ENCODE peak calls at places on chromosome 13, in ten cellular contexts. One of them, this sample, is unnamed.

GRCh38 chr13:95275322-95276118 is 25.7 kb downstream of the ABCC4 start:
- DNase-seq in ovary: no peak
- DNase-seq in tibial nerve: no peak
- DNase-seq in HepG2: peak
- DNase-seq in upper lobe of left lung: no peak
- DNase-seq in A549: no peak
- DNase-seq in K562: no peak
- DNase-seq in stomach: peak
- DNase-seq in GM12878: no peak
- DNase-seq in SK-N-SH: no peak
- DNase-seq in this sample: no peak

GRCh38 chr13:43157796-43158195 is 134.4 kb downstream of the DNAJC15 start:
- DNase-seq in K562: no peak
- DNase-seq in upper lobe of left lung: no peak
- DNase-seq in stomach: no peak
- DNase-seq in tibial nerve: no peak
- DNase-seq in A549: no peak
- DNase-seq in ovary: no peak
- DNase-seq in GM12878: no peak
- DNase-seq in SK-N-SH: no peak
- DNase-seq in HepG2: no peak
- DNase-seq in this sample: no peak

GRCh38 chr13:79776538-79776937 is 295.6 kb downstream of the NDFIP2 start:
- DNase-seq in HepG2: no peak
- DNase-seq in K562: no peak
- DNase-seq in stomach: no peak
- DNase-seq in A549: no peak
- DNase-seq in ovary: no peak
- DNase-seq in tibial nerve: no peak
- DNase-seq in GM12878: no peak
- DNase-seq in SK-N-SH: no peak
- DNase-seq in upper lobe of left lung: no peak
- DNase-seq in this sample: no peak

GRCh38 chr13:108877300-108877699 is 247.9 kb downstream of the MYO16 start:
- DNase-seq in HepG2: no peak
- DNase-seq in GM12878: no peak
- DNase-seq in A549: no peak
- DNase-seq in stomach: no peak
- DNase-seq in tibial nerve: no peak
- DNase-seq in SK-N-SH: no peak
- DNase-seq in K562: no peak
- DNase-seq in upper lobe of left lung: no peak
- DNase-seq in ovary: no peak
- DNase-seq in this sample: no peak

GRCh38 chr13:113357529-113357928 is 6.4 kb downstream of the GRTP1 start:
- DNase-seq in stomach: no peak
- DNase-seq in SK-N-SH: no peak
- DNase-seq in K562: no peak
- DNase-seq in tibial nerve: no peak
- DNase-seq in upper lobe of left lung: no peak
- DNase-seq in GM12878: no peak
- DNase-seq in ovary: peak
- DNase-seq in HepG2: no peak
- DNase-seq in A549: no peak
- DNase-seq in this sample: no peak

GRCh38 chr13:97702614-97703013 is 250.9 kb upstream of the IPO5 start:
- DNase-seq in GM12878: no peak
- DNase-seq in HepG2: no peak
- DNase-seq in K562: no peak
- DNase-seq in stomach: no peak
- DNase-seq in upper lobe of left lung: no peak
- DNase-seq in SK-N-SH: no peak
- DNase-seq in tibial nerve: no peak
- DNase-seq in A549: no peak
- DNase-seq in ovary: no peak
- DNase-seq in this sample: no peak

GRCh38 chr13:39274926-39275325 is 236.7 kb downstream of the NHLRC3 start:
- DNase-seq in stomach: no peak
- DNase-seq in upper lobe of left lung: no peak
- DNase-seq in SK-N-SH: no peak
- DNase-seq in ovary: no peak
- DNase-seq in A549: no peak
- DNase-seq in K562: no peak
- DNase-seq in tibial nerve: no peak
- DNase-seq in GM12878: no peak
- DNase-seq in HepG2: no peak
- DNase-seq in this sample: no peak

GRCh38 chr13:105979586-105979985 is 555.9 kb downstream of the EFNB2 start:
- DNase-seq in stomach: peak
- DNase-seq in A549: peak
- DNase-seq in K562: no peak
- DNase-seq in GM12878: no peak
- DNase-seq in ovary: no peak
- DNase-seq in HepG2: no peak
- DNase-seq in tibial nerve: no peak
- DNase-seq in SK-N-SH: no peak
- DNase-seq in upper lobe of left lung: no peak
- DNase-seq in this sample: no peak

GRCh38 chr13:94419304-94419943 is 60.1 kb downstream of the DCT start:
- DNase-seq in HepG2: no peak
- DNase-seq in stomach: no peak
- DNase-seq in ovary: no peak
- DNase-seq in K562: no peak
- DNase-seq in A549: no peak
- DNase-seq in GM12878: no peak
- DNase-seq in SK-N-SH: no peak
- DNase-seq in tibial nerve: no peak
- DNase-seq in upper lobe of left lung: no peak
- DNase-seq in this sample: no peak

GRCh38 chr13:110263906-110264305 is 43.1 kb downstream of the COL4A1 start:
- DNase-seq in SK-N-SH: no peak
- DNase-seq in ovary: peak
- DNase-seq in upper lobe of left lung: no peak
- DNase-seq in A549: no peak
- DNase-seq in K562: no peak
- DNase-seq in stomach: no peak
- DNase-seq in HepG2: no peak
- DNase-seq in GM12878: no peak
- DNase-seq in tibial nerve: no peak
- DNase-seq in this sample: peak

GRCh38 chr13:23697772-23698313 is 127.6 kb downstream of the TNFRSF19 start:
- DNase-seq in upper lobe of left lung: no peak
- DNase-seq in A549: no peak
- DNase-seq in tibial nerve: no peak
- DNase-seq in SK-N-SH: no peak
- DNase-seq in GM12878: no peak
- DNase-seq in stomach: no peak
- DNase-seq in K562: no peak
- DNase-seq in ovary: no peak
- DNase-seq in HepG2: no peak
- DNase-seq in this sample: no peak

GRCh38 chr13:21673592-21674270 is 2.9 kb downstream of the FGF9 start:
- DNase-seq in upper lobe of left lung: peak
- DNase-seq in A549: peak
- DNase-seq in SK-N-SH: peak
- DNase-seq in HepG2: no peak
- DNase-seq in K562: peak
- DNase-seq in GM12878: no peak
- DNase-seq in stomach: peak
- DNase-seq in ovary: peak
- DNase-seq in tibial nerve: no peak
- DNase-seq in this sample: peak

GRCh38 chr13:71759506-71760225 is 107.3 kb downstream of the DACH1 start:
- DNase-seq in SK-N-SH: no peak
- DNase-seq in GM12878: no peak
- DNase-seq in A549: no peak
- DNase-seq in HepG2: peak
- DNase-seq in stomach: no peak
- DNase-seq in upper lobe of left lung: no peak
- DNase-seq in ovary: no peak
- DNase-seq in tibial nerve: no peak
- DNase-seq in K562: no peak
- DNase-seq in this sample: no peak

GRCh38 chr13:20191902-20192469 is 752 bp downstream of the GJB2 start:
- DNase-seq in K562: no peak
- DNase-seq in SK-N-SH: no peak
- DNase-seq in tibial nerve: no peak
- DNase-seq in A549: peak
- DNase-seq in GM12878: no peak
- DNase-seq in upper lobe of left lung: no peak
- DNase-seq in stomach: peak
- DNase-seq in ovary: no peak
- DNase-seq in HepG2: no peak
- DNase-seq in this sample: no peak
- TF ChIP-seq EP300 in K562: no peak
- TF ChIP-seq EP300 in SK-N-SH: no peak
- TF ChIP-seq EP300 in tibial nerve: no peak
- TF ChIP-seq EP300 in A549: no peak
- TF ChIP-seq EP300 in GM12878: no peak
- TF ChIP-seq EP300 in upper lobe of left lung: no peak
- TF ChIP-seq EP300 in stomach: no peak
- TF ChIP-seq EP300 in ovary: no peak
- TF ChIP-seq EP300 in HepG2: no peak
- TF ChIP-seq EP300 in this sample: no peak

DNA sequence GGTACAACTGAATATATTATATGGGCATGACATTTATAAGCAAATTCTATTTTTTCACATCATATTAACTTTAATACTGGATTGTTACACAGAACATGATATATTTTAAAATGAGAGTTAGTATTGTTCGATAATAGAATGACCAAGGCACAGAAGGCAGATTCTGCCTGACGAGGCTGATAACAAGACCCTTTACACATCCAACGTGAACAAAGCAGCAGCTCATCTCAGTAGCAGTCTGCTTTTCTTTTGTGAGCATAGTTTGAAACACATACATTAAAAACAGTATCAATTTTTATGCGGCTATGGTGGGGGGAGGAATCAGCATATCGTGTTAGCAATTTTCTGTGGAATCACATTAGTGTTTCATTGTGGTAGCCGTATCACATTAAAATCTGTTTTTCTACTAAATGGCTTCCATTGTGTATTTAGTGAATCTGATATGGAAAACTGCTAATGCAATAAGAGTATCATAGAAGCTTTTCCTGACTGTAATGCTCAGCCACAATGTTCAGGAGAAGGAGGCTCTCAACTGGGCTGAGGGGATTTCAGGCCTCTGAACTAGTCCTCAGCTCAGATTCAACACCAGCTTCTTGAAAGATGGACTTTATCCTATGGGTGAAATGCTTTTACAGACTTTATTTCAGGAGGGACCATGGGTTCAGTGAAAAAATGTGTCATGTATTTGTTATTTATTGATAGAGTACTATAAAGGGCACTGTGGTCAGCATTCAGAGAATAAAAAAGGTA is 4.0 kb downstream of the SMAD9 start:
- DNase-seq in GM12878: no peak
- DNase-seq in A549: no peak
- DNase-seq in SK-N-SH: peak
- DNase-seq in stomach: no peak
- DNase-seq in upper lobe of left lung: no peak
- DNase-seq in ovary: no peak
- DNase-seq in K562: no peak
- DNase-seq in tibial nerve: no peak
- DNase-seq in HepG2: no peak
- DNase-seq in this sample: no peak
- TF ChIP-seq EP300 in GM12878: no peak
- TF ChIP-seq EP300 in A549: no peak
- TF ChIP-seq EP300 in SK-N-SH: no peak
- TF ChIP-seq EP300 in stomach: no peak
- TF ChIP-seq EP300 in upper lobe of left lung: no peak
- TF ChIP-seq EP300 in ovary: no peak
- TF ChIP-seq EP300 in K562: no peak
- TF ChIP-seq EP300 in tibial nerve: no peak
- TF ChIP-seq EP300 in HepG2: no peak
- TF ChIP-seq EP300 in this sample: no peak

DNA sequence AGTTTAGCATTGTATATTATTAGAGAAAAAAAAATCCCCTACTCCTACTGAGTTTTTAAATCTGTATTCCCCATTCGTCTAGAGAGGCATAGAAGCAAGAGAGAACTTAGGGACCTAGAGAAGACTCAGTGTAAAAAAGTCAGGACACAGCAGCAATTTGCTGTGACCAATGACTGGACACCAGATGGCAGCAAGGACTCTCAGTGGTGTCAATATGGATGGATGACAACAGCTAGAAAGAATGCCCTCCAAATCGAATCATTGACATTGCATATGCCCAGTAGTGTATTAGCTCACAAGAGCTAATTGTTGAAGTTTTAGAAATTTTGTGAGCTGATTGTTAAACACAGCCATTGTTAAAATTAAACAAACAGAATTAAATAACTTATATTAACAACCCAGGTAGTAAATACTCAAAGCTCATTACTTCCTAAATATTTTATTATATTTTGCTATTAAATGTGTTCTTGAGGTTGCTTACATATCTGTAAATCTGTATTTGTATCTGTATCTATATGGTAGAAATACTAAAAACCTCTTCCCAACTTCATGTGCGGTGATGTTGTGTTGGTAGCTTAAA is 43.9 kb downstream of the SIAH3 start:
- DNase-seq in HepG2: peak
- DNase-seq in upper lobe of left lung: no peak
- DNase-seq in stomach: peak
- DNase-seq in GM12878: peak
- DNase-seq in tibial nerve: peak
- DNase-seq in K562: peak
- DNase-seq in ovary: no peak
- DNase-seq in SK-N-SH: peak
- DNase-seq in A549: peak
- DNase-seq in this sample: no peak
- TF ChIP-seq EP300 in HepG2: no peak
- TF ChIP-seq EP300 in upper lobe of left lung: no peak
- TF ChIP-seq EP300 in stomach: no peak
- TF ChIP-seq EP300 in GM12878: no peak
- TF ChIP-seq EP300 in tibial nerve: no peak
- TF ChIP-seq EP300 in K562: no peak
- TF ChIP-seq EP300 in ovary: no peak
- TF ChIP-seq EP300 in SK-N-SH: no peak
- TF ChIP-seq EP300 in A549: no peak
- TF ChIP-seq EP300 in this sample: no peak

DNA sequence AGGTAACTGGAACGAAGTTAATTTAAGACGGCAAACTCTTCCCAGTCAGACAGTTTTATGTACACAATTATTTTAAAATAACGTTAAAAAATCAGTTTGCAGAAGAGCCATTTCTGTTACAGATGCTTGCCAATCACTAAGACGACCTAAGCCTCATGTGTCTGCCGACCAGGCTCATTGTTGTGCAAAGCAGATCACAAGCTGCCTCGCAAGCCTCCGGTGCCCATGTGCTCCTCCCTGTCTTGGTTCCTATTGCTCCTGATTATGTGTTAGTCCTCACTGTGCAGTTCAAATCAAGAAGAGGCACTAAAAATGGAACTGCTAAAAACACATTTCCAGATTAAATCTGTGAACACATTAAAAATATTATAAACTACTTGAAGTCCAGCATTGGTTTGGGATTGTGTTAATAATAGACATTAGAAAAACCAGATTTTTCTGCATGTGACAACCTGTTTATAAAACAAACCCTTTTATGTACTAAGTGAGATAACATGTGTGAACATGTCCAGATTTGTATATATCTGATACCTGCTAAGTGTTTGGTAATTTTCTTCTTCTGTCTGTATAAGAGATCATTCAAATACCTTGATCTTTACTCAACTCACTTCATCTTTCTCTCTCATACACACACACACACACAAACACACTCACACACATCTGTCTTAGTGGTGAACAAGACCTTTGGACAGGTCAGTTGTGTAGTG is 81.9 kb upstream of the SLC15A1 start:
- DNase-seq in A549: no peak
- DNase-seq in ovary: no peak
- DNase-seq in stomach: no peak
- DNase-seq in K562: no peak
- DNase-seq in SK-N-SH: no peak
- DNase-seq in upper lobe of left lung: no peak
- DNase-seq in GM12878: no peak
- DNase-seq in tibial nerve: no peak
- DNase-seq in HepG2: no peak
- DNase-seq in this sample: no peak
- TF ChIP-seq EP300 in A549: no peak
- TF ChIP-seq EP300 in ovary: no peak
- TF ChIP-seq EP300 in stomach: no peak
- TF ChIP-seq EP300 in K562: no peak
- TF ChIP-seq EP300 in SK-N-SH: no peak
- TF ChIP-seq EP300 in upper lobe of left lung: no peak
- TF ChIP-seq EP300 in GM12878: no peak
- TF ChIP-seq EP300 in tibial nerve: no peak
- TF ChIP-seq EP300 in HepG2: no peak
- TF ChIP-seq EP300 in this sample: no peak